ENCODE peak calls at places on chromosomes 5 and 9, in nine cellular contexts. Y is stimulated activated CD8-positive, alpha-beta memory T cell treated with anti-CD3 and anti-CD28 coated beads, Interleukin-12 subunit alpha, Interleukin-12 subunit beta, amount 100 ng/mL, for 4 hours; V is neural progenitor cell; D is anterior cingulate cortex; N is cardiac muscle cell; X is NCI-H2081; A is AG09309; I is thyroid gland; O is lower leg skin. H is an unnamed sample.

GRCh38 chr5:156394642-156395393 is 67.9 kb downstream of the SGCD start:
- DNase-seq in Y (no peak), V (peak), D (no peak), N (no peak), X (peak), A (no peak), I (no peak), O (no peak), H (no peak)

GRCh38 chr5:149002053-149002452 is 60.8 kb downstream of the SH3TC2 start:
- DNase-seq in Y (no peak), V (peak), D (no peak), N (peak), X (no peak), A (peak), I (no peak), O (no peak), H (no peak)

GRCh38 chr9:21974542-21975409 is 19.4 kb downstream of the CDKN2A start:
- DNase-seq in Y (no peak), V (peak), D (no peak), N (peak), X (peak), A (no peak), I (peak), O (no peak), H (no peak)

GRCh38 chr5:68161156-68161555 is 54.4 kb upstream of the PIK3R1 start:
- DNase-seq in Y (no peak), V (no peak), D (no peak), N (no peak), X (no peak), A (no peak), I (no peak), O (no peak), H (no peak)

GRCh38 chr9:134585746-134586706 is 55.6 kb upstream of the COL5A1 start:
- DNase-seq in Y (no peak), V (no peak), D (no peak), N (no peak), X (no peak), A (no peak), I (no peak), O (no peak), H (peak)

GRCh38 chr9:94783121-94783664 is 56.7 kb downstream of the AOPEP start:
- DNase-seq in Y (no peak), V (peak), D (no peak), N (peak), X (peak), A (peak), I (peak), O (peak), H (peak)

GRCh38 chr5:114665551-114665950 is 303.7 kb downstream of the KCNN2 start:
- DNase-seq in Y (no peak), V (peak), D (no peak), N (peak), X (no peak), A (no peak), I (no peak), O (no peak), H (no peak)

GRCh38 chr5:80161165-80161564 is 94.7 kb downstream of the SERINC5 start:
- DNase-seq in Y (no peak), V (no peak), D (no peak), N (no peak), X (no peak), A (no peak), I (no peak), O (no peak), H (no peak)

GRCh38 chr9:80874276-80874675 is 815.1 kb downstream of the TLE1 start:
- DNase-seq in Y (no peak), V (no peak), D (no peak), N (no peak), X (no peak), A (peak), I (no peak), O (no peak), H (no peak)

GRCh38 chr9:131724678-131725077 is 15.2 kb downstream of the RAPGEF1 start:
- DNase-seq in Y (no peak), V (no peak), D (no peak), N (no peak), X (no peak), A (no peak), I (no peak), O (no peak), H (no peak)

GRCh38 chr5:165881259-165881658 is 2375.8 kb downstream of the MAT2B start:
- DNase-seq in Y (no peak), V (peak), D (no peak), N (peak), X (peak), A (no peak), I (no peak), O (no peak), H (no peak)

GRCh38 chr5:111308951-111309350 is 84.8 kb downstream of the CAMK4 start:
- DNase-seq in Y (no peak), V (peak), D (no peak), N (no peak), X (no peak), A (no peak), I (no peak), O (no peak), H (no peak)

GRCh38 chr9:137069508-137070071 is 767 bp downstream of the SAPCD2 start:
- DNase-seq in Y (no peak), V (peak), D (no peak), N (peak), X (peak), A (no peak), I (no peak), O (no peak), H (peak)

GRCh38 chr5:151825445-151825844 is 53.7 kb downstream of the G3BP1 start:
- DNase-seq in Y (no peak), V (peak), D (peak), N (peak), X (peak), A (peak), I (peak), O (peak), H (no peak)

GRCh38 chr5:37703841-37704241 is 136.0 kb downstream of the GDNF start:
- DNase-seq in Y (no peak), V (no peak), D (no peak), N (no peak), X (peak), A (no peak), I (no peak), O (no peak), H (no peak)

GRCh38 chr5:177469061-177469628 is 4.3 kb downstream of the DBN1 start:
- DNase-seq in Y (no peak), V (peak), D (peak), N (no peak), X (peak), A (no peak), I (no peak), O (no peak), H (no peak)

GRCh38 chr5:179127136-179128040 is 67.2 kb downstream of the ZNF354C start:
- DNase-seq in Y (no peak), V (no peak), D (no peak), N (no peak), X (no peak), A (no peak), I (no peak), O (no peak), H (peak)

H was measured in upper lobe of right lung.